ENCODE peak calls at places on chromosomes 6 and 20, in seven cellular contexts. One of them, this sample, is unnamed.

GRCh38 chr20:62517168-62517567 is 41.4 kb upstream of the GATA5 start:
- DNase-seq in HCT116: no peak
- DNase-seq in colonic mucosa: no peak
- DNase-seq in keratinocyte: no peak
- DNase-seq in endodermal cell: no peak
- DNase-seq in SK-N-MC: no peak
- DNase-seq in neuronal stem cell: no peak
- DNase-seq in this sample: no peak

GRCh38 chr6:81896561-81896960 is 144.1 kb upstream of the TENT5A start:
- DNase-seq in endodermal cell: no peak
- DNase-seq in colonic mucosa: no peak
- DNase-seq in SK-N-MC: no peak
- DNase-seq in HCT116: no peak
- DNase-seq in keratinocyte: no peak
- DNase-seq in neuronal stem cell: no peak
- DNase-seq in this sample: no peak

GRCh38 chr20:879626-880025 is 36.5 kb downstream of the ANGPT4 start:
- DNase-seq in endodermal cell: no peak
- DNase-seq in HCT116: no peak
- DNase-seq in neuronal stem cell: no peak
- DNase-seq in SK-N-MC: no peak
- DNase-seq in keratinocyte: no peak
- DNase-seq in colonic mucosa: no peak
- DNase-seq in this sample: no peak

GRCh38 chr6:5278047-5278446 is 16.7 kb downstream of the FARS2 start:
- DNase-seq in endodermal cell: no peak
- DNase-seq in neuronal stem cell: no peak
- DNase-seq in colonic mucosa: no peak
- DNase-seq in keratinocyte: no peak
- DNase-seq in SK-N-MC: no peak
- DNase-seq in HCT116: no peak
- DNase-seq in this sample: no peak

GRCh38 chr6:82646231-82646615 is 282.6 kb downstream of the TPBG start:
- DNase-seq in colonic mucosa: no peak
- DNase-seq in HCT116: no peak
- DNase-seq in SK-N-MC: no peak
- DNase-seq in keratinocyte: no peak
- DNase-seq in endodermal cell: no peak
- DNase-seq in neuronal stem cell: no peak
- DNase-seq in this sample: no peak

GRCh38 chr20:17936791-17937687 is 31.6 kb downstream of the SNX5 start:
- DNase-seq in colonic mucosa: peak
- DNase-seq in neuronal stem cell: no peak
- DNase-seq in HCT116: no peak
- DNase-seq in SK-N-MC: no peak
- DNase-seq in keratinocyte: no peak
- DNase-seq in endodermal cell: peak
- DNase-seq in this sample: no peak

GRCh38 chr6:13803581-13803980 is 10.8 kb downstream of the MCUR1 start:
- DNase-seq in colonic mucosa: no peak
- DNase-seq in SK-N-MC: no peak
- DNase-seq in keratinocyte: no peak
- DNase-seq in neuronal stem cell: no peak
- DNase-seq in endodermal cell: no peak
- DNase-seq in HCT116: no peak
- DNase-seq in this sample: no peak

GRCh38 chr6:126880926-126881325 is 237.5 kb upstream of the RSPO3 start:
- DNase-seq in keratinocyte: no peak
- DNase-seq in SK-N-MC: no peak
- DNase-seq in colonic mucosa: no peak
- DNase-seq in neuronal stem cell: no peak
- DNase-seq in HCT116: no peak
- DNase-seq in endodermal cell: no peak
- DNase-seq in this sample: no peak

GRCh38 chr6:72271531-72271930 is 350.3 kb upstream of the KCNQ5 start:
- DNase-seq in neuronal stem cell: no peak
- DNase-seq in endodermal cell: no peak
- DNase-seq in colonic mucosa: no peak
- DNase-seq in SK-N-MC: no peak
- DNase-seq in HCT116: no peak
- DNase-seq in keratinocyte: no peak
- DNase-seq in this sample: no peak

GRCh38 chr20:21234324-21234723 is 68.8 kb upstream of the XRN2 start:
- DNase-seq in colonic mucosa: no peak
- DNase-seq in HCT116: no peak
- DNase-seq in SK-N-MC: no peak
- DNase-seq in neuronal stem cell: no peak
- DNase-seq in endodermal cell: no peak
- DNase-seq in keratinocyte: no peak
- DNase-seq in this sample: no peak

GRCh38 chr6:76684881-76685280 is 612.4 kb upstream of the IMPG1 start:
- DNase-seq in keratinocyte: no peak
- DNase-seq in endodermal cell: peak
- DNase-seq in SK-N-MC: no peak
- DNase-seq in HCT116: no peak
- DNase-seq in neuronal stem cell: no peak
- DNase-seq in colonic mucosa: no peak
- DNase-seq in this sample: no peak

GRCh38 chr6:134689177-134689576 is 260.7 kb downstream of the ALDH8A1 start:
- DNase-seq in SK-N-MC: no peak
- DNase-seq in endodermal cell: no peak
- DNase-seq in colonic mucosa: no peak
- DNase-seq in keratinocyte: no peak
- DNase-seq in HCT116: no peak
- DNase-seq in neuronal stem cell: no peak
- DNase-seq in this sample: no peak

GRCh38 chr6:48979085-48979484 is 484.0 kb downstream of the MMUT start:
- DNase-seq in keratinocyte: no peak
- DNase-seq in colonic mucosa: no peak
- DNase-seq in HCT116: no peak
- DNase-seq in SK-N-MC: no peak
- DNase-seq in neuronal stem cell: no peak
- DNase-seq in endodermal cell: no peak
- DNase-seq in this sample: no peak

GRCh38 chr6:24827162-24827561 is 28.4 kb upstream of the ARMH2 start:
- DNase-seq in endodermal cell: no peak
- DNase-seq in neuronal stem cell: no peak
- DNase-seq in colonic mucosa: no peak
- DNase-seq in HCT116: no peak
- DNase-seq in SK-N-MC: no peak
- DNase-seq in keratinocyte: peak
- DNase-seq in this sample: no peak

GRCh38 chr20:53078761-53079482 is 106.8 kb downstream of the TSHZ2 start:
- DNase-seq in neuronal stem cell: no peak
- DNase-seq in endodermal cell: no peak
- DNase-seq in colonic mucosa: no peak
- DNase-seq in keratinocyte: no peak
- DNase-seq in SK-N-MC: no peak
- DNase-seq in HCT116: no peak
- DNase-seq in this sample: no peak

GRCh38 chr6:96153775-96154174 is 138.0 kb downstream of the FUT9 start:
- DNase-seq in neuronal stem cell: no peak
- DNase-seq in SK-N-MC: no peak
- DNase-seq in keratinocyte: no peak
- DNase-seq in colonic mucosa: no peak
- DNase-seq in endodermal cell: no peak
- DNase-seq in HCT116: no peak
- DNase-seq in this sample: no peak

GRCh38 chr20:8562356-8562755 is 430.3 kb downstream of the PLCB1 start:
- DNase-seq in SK-N-MC: no peak
- DNase-seq in colonic mucosa: no peak
- DNase-seq in neuronal stem cell: no peak
- DNase-seq in keratinocyte: no peak
- DNase-seq in endodermal cell: no peak
- DNase-seq in HCT116: no peak
- DNase-seq in this sample: no peak

GRCh38 chr6:101393291-101394251 is at the start of gene GRIK2:
- DNase-seq in SK-N-MC: no peak
- DNase-seq in neuronal stem cell: peak
- DNase-seq in colonic mucosa: no peak
- DNase-seq in HCT116: no peak
- DNase-seq in endodermal cell: peak
- DNase-seq in keratinocyte: no peak
- DNase-seq in this sample: peak

GRCh38 chr6:119044263-119044662 is 34.2 kb downstream of the FAM184A start:
- DNase-seq in SK-N-MC: no peak
- DNase-seq in endodermal cell: no peak
- DNase-seq in keratinocyte: no peak
- DNase-seq in neuronal stem cell: no peak
- DNase-seq in colonic mucosa: no peak
- DNase-seq in HCT116: no peak
- DNase-seq in this sample: no peak

GRCh38 chr6:11994875-11995461 is 17.1 kb upstream of the HIVEP1 start:
- DNase-seq in SK-N-MC: no peak
- DNase-seq in keratinocyte: no peak
- DNase-seq in colonic mucosa: no peak
- DNase-seq in neuronal stem cell: no peak
- DNase-seq in HCT116: no peak
- DNase-seq in endodermal cell: no peak
- DNase-seq in this sample: no peak

GRCh38 chr6:167416676-167417430 is 92.0 kb downstream of the TTLL2 start:
- DNase-seq in neuronal stem cell: no peak
- DNase-seq in endodermal cell: no peak
- DNase-seq in SK-N-MC: no peak
- DNase-seq in HCT116: no peak
- DNase-seq in colonic mucosa: no peak
- DNase-seq in keratinocyte: no peak
- DNase-seq in this sample: no peak

GRCh38 chr20:40908311-40908710 is 120.3 kb upstream of the TOP1 start:
- DNase-seq in endodermal cell: peak
- DNase-seq in colonic mucosa: no peak
- DNase-seq in SK-N-MC: no peak
- DNase-seq in keratinocyte: no peak
- DNase-seq in neuronal stem cell: no peak
- DNase-seq in HCT116: no peak
- DNase-seq in this sample: no peak

GRCh38 chr6:118776607-118777549 is 117.1 kb upstream of the ASF1A start:
- DNase-seq in colonic mucosa: peak
- DNase-seq in endodermal cell: peak
- DNase-seq in HCT116: peak
- DNase-seq in neuronal stem cell: peak
- DNase-seq in SK-N-MC: peak
- DNase-seq in keratinocyte: peak
- DNase-seq in this sample: no peak

GRCh38 chr6:104957301-104958177 is 632 bp downstream of the LIN28B start:
- DNase-seq in HCT116: no peak
- DNase-seq in endodermal cell: peak
- DNase-seq in keratinocyte: no peak
- DNase-seq in neuronal stem cell: peak
- DNase-seq in colonic mucosa: no peak
- DNase-seq in SK-N-MC: no peak
- DNase-seq in this sample: no peak

GRCh38 chr6:104955491-104955890 is 1.4 kb upstream of the LIN28B start:
- DNase-seq in keratinocyte: no peak
- DNase-seq in SK-N-MC: no peak
- DNase-seq in neuronal stem cell: no peak
- DNase-seq in HCT116: no peak
- DNase-seq in endodermal cell: peak
- DNase-seq in colonic mucosa: no peak
- DNase-seq in this sample: no peak

GRCh38 chr6:104956663-104957294 is at the start of gene LIN28B:
- DNase-seq in keratinocyte: no peak
- DNase-seq in SK-N-MC: peak
- DNase-seq in colonic mucosa: no peak
- DNase-seq in HCT116: no peak
- DNase-seq in neuronal stem cell: no peak
- DNase-seq in endodermal cell: no peak
- DNase-seq in this sample: no peak

GRCh38 chr6:104954091-104954797 is 2.7 kb upstream of the LIN28B start:
- DNase-seq in HCT116: no peak
- DNase-seq in keratinocyte: no peak
- DNase-seq in endodermal cell: no peak
- DNase-seq in colonic mucosa: no peak
- DNase-seq in neuronal stem cell: no peak
- DNase-seq in SK-N-MC: no peak
- DNase-seq in this sample: no peak

DNA sequence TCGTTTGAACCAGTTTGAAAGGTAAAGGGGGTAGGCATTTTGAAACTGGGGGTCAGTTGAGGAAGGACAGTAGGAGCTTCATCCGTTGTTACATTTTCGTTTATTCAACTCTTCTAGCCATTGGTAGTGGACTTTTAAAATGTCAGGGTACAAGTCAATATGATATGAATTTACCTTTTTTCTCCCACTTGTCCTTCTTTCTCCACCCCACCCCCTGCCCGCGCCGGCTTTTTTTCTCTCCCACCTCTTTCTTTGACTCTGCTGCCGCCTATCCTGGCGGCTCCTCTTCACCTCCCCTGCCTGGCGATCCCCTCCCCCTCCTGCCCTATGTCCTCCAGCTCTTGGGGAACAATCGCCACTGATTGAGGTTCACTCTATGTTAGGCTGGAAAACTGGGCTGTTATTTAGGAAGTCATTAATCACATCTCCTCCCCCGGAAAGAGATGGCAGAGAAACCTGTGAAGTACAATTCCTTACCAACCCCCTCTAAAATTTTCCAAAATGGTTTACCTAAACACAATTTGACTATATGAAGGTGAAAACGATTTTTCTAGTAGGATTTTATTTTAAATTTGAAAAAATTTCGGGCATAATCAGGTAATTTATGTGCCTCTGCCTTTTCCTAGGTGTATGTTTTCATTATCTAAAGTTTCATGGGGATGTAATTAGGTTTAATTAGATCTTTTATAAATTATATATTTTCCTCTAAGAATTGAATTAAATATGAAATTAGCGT is 812 bp upstream of the LIN28B start:
- DNase-seq in endodermal cell: peak
- DNase-seq in keratinocyte: no peak
- DNase-seq in HCT116: no peak
- DNase-seq in neuronal stem cell: peak
- DNase-seq in colonic mucosa: no peak
- DNase-seq in SK-N-MC: no peak
- DNase-seq in this sample: no peak
- H3K9ac ChIP-seq in endodermal cell: peak
- H3K9ac ChIP-seq in keratinocyte: no peak
- H3K9ac ChIP-seq in HCT116: no peak
- H3K9ac ChIP-seq in neuronal stem cell: no peak
- H3K9ac ChIP-seq in colonic mucosa: no peak
- H3K9ac ChIP-seq in SK-N-MC: peak
- H3K9ac ChIP-seq in this sample: no peak

GRCh38 chr6:52361347-52361944 is 505 bp upstream of the PAQR8 start:
- DNase-seq in neuronal stem cell: no peak
- DNase-seq in colonic mucosa: peak
- DNase-seq in HCT116: no peak
- DNase-seq in keratinocyte: no peak
- DNase-seq in SK-N-MC: no peak
- DNase-seq in endodermal cell: peak
- DNase-seq in this sample: peak
- H3K27ac ChIP-seq in neuronal stem cell: no peak
- H3K27ac ChIP-seq in colonic mucosa: peak
- H3K27ac ChIP-seq in HCT116: no peak
- H3K27ac ChIP-seq in keratinocyte: peak
- H3K27ac ChIP-seq in SK-N-MC: no peak
- H3K27ac ChIP-seq in endodermal cell: no peak
- H3K27ac ChIP-seq in this sample: peak

GRCh38 chr6:146594495-146594894 is 4.3 kb upstream of the ADGB start:
- DNase-seq in keratinocyte: no peak
- DNase-seq in SK-N-MC: no peak
- DNase-seq in HCT116: no peak
- DNase-seq in endodermal cell: no peak
- DNase-seq in colonic mucosa: no peak
- DNase-seq in neuronal stem cell: no peak
- DNase-seq in this sample: no peak
- H3K9ac ChIP-seq in keratinocyte: no peak
- H3K9ac ChIP-seq in SK-N-MC: no peak
- H3K9ac ChIP-seq in HCT116: no peak
- H3K9ac ChIP-seq in endodermal cell: no peak
- H3K9ac ChIP-seq in colonic mucosa: no peak
- H3K9ac ChIP-seq in neuronal stem cell: no peak
- H3K9ac ChIP-seq in this sample: no peak

GRCh38 chr6:154156135-154156948 is 117.3 kb downstream of the OPRM1 start:
- DNase-seq in neuronal stem cell: no peak
- DNase-seq in keratinocyte: no peak
- DNase-seq in SK-N-MC: no peak
- DNase-seq in endodermal cell: peak
- DNase-seq in HCT116: peak
- DNase-seq in colonic mucosa: peak
- DNase-seq in this sample: peak
- H3K27ac ChIP-seq in neuronal stem cell: no peak
- H3K27ac ChIP-seq in keratinocyte: no peak
- H3K27ac ChIP-seq in SK-N-MC: no peak
- H3K27ac ChIP-seq in endodermal cell: no peak
- H3K27ac ChIP-seq in HCT116: no peak
- H3K27ac ChIP-seq in colonic mucosa: peak
- H3K27ac ChIP-seq in this sample: peak